ENCODE peak calls at places on chromosomes 5 and 9, in seven cellular contexts. V, M, H, O, F, P and S are unnamed samples.

GRCh38 chr9:76634356-76635054 is 129.7 kb upstream of the PCA3 start:
- DNase-seq in V (no peak), M (no peak), H (peak), O (no peak), F (no peak), P (no peak), S (no peak)

GRCh38 chr5:9947231-9947693 is 302.4 kb downstream of the ATPSCKMT start:
- DNase-seq in V (no peak), M (no peak), H (peak), O (no peak), F (no peak), P (peak), S (no peak)

GRCh38 chr5:150242495-150242894 is 47.1 kb downstream of the CAMK2A start:
- DNase-seq in V (no peak), M (no peak), H (no peak), O (no peak), F (no peak), P (no peak), S (no peak)

GRCh38 chr5:80754900-80755299 is 100.1 kb upstream of the DHFR start:
- DNase-seq in V (peak), M (no peak), H (no peak), O (no peak), F (no peak), P (peak), S (no peak)

GRCh38 chr9:86720893-86721698 is 226.2 kb downstream of the GAS1 start:
- DNase-seq in V (no peak), M (no peak), H (peak), O (no peak), F (no peak), P (no peak), S (no peak)

GRCh38 chr5:8908055-8908683 is 637.7 kb downstream of the SEMA5A start:
- DNase-seq in V (peak), M (no peak), H (peak), O (no peak), F (no peak), P (peak), S (no peak)

GRCh38 chr9:6877671-6878161 is 119.9 kb downstream of the KDM4C start:
- DNase-seq in V (no peak), M (no peak), H (peak), O (no peak), F (no peak), P (no peak), S (no peak)

GRCh38 chr5:56941981-56942380 is 9.9 kb downstream of the MIER3 start:
- DNase-seq in V (no peak), M (no peak), H (no peak), O (no peak), F (no peak), P (no peak), S (no peak)

GRCh38 chr9:21690561-21690960 is 111.9 kb upstream of the MTAP start:
- DNase-seq in V (no peak), M (no peak), H (peak), O (no peak), F (no peak), P (no peak), S (no peak)

GRCh38 chr5:176619569-176620332 is 9.8 kb upstream of the GPRIN1 start:
- DNase-seq in V (no peak), M (no peak), H (no peak), O (no peak), F (no peak), P (no peak), S (no peak)

GRCh38 chr5:132389453-132390286 is 20.2 kb downstream of the SLC22A5 start:
- DNase-seq in V (peak), M (peak), H (peak), O (no peak), F (no peak), P (no peak), S (no peak)

GRCh38 chr5:178403956-178404600 is 171.5 kb upstream of the PHYKPL start:
- DNase-seq in V (no peak), M (peak), H (no peak), O (no peak), F (no peak), P (no peak), S (no peak)

GRCh38 chr9:136656795-136657611 is 5.7 kb upstream of the EGFL7 start:
- DNase-seq in V (no peak), M (no peak), H (no peak), O (no peak), F (no peak), P (no peak), S (no peak)

GRCh38 chr9:118595719-118596305 is 773.4 kb downstream of the BRINP1 start:
- DNase-seq in V (peak), M (no peak), H (peak), O (no peak), F (no peak), P (no peak), S (no peak)

GRCh38 chr9:20624201-20625002 is 2.1 kb upstream of the MLLT3 start:
- DNase-seq in V (peak), M (no peak), H (peak), O (peak), F (peak), P (peak), S (peak)

GRCh38 chr5:159106569-159107282 is 7.0 kb upstream of the EBF1 start:
- DNase-seq in V (peak), M (peak), H (peak), O (peak), F (peak), P (peak), S (peak)

GRCh38 chr9:135394131-135394530 is 85.5 kb upstream of the PPP1R26 start:
- DNase-seq in V (no peak), M (no peak), H (no peak), O (no peak), F (no peak), P (no peak), S (no peak)

GRCh38 chr5:82106207-82106606 is 134.4 kb downstream of the ATG10 start:
- DNase-seq in V (no peak), M (no peak), H (no peak), O (no peak), F (no peak), P (no peak), S (no peak)

GRCh38 chr5:8478308-8478707 is 609.4 kb downstream of the MTRR start:
- DNase-seq in V (no peak), M (no peak), H (peak), O (no peak), F (no peak), P (no peak), S (no peak)

GRCh38 chr5:132782101-132782500 is 5.1 kb upstream of the SEPTIN8 start:
- DNase-seq in V (no peak), M (peak), H (peak), O (no peak), F (no peak), P (no peak), S (no peak)

GRCh38 chr5:112915831-112916230 is 6.2 kb downstream of the REEP5 start:
- DNase-seq in V (no peak), M (no peak), H (no peak), O (no peak), F (no peak), P (no peak), S (no peak)

GRCh38 chr9:99820330-99821186 is 1.1 kb upstream of the NR4A3 start:
- DNase-seq in V (peak), M (peak), H (peak), O (no peak), F (peak), P (no peak), S (peak)

GRCh38 chr9:118336167-118336951 is 632.2 kb downstream of the TLR4 start:
- DNase-seq in V (no peak), M (no peak), H (no peak), O (no peak), F (no peak), P (no peak), S (no peak)

GRCh38 chr5:133683646-133684290 is 71.4 kb upstream of the FSTL4 start:
- DNase-seq in V (no peak), M (peak), H (no peak), O (no peak), F (no peak), P (no peak), S (no peak)

GRCh38 chr9:91119147-91119546 is 242.6 kb downstream of the AUH start:
- DNase-seq in V (no peak), M (no peak), H (peak), O (no peak), F (no peak), P (no peak), S (no peak)

GRCh38 chr9:126481862-126482261 is 131.9 kb upstream of the LMX1B start:
- DNase-seq in V (no peak), M (no peak), H (no peak), O (no peak), F (no peak), P (no peak), S (no peak)

GRCh38 chr5:168047043-168047668 is 244.3 kb upstream of the WWC1 start:
- DNase-seq in V (peak), M (no peak), H (peak), O (no peak), F (no peak), P (no peak), S (no peak)

GRCh38 chr9:125997510-125997823 is 250.3 kb downstream of the PBX3 start:
- DNase-seq in V (no peak), M (peak), H (no peak), O (no peak), F (no peak), P (no peak), S (no peak)

GRCh38 chr5:135254183-135254582 is 144.8 kb downstream of the MACROH2A1 start:
- DNase-seq in V (no peak), M (no peak), H (no peak), O (no peak), F (no peak), P (no peak), S (no peak)

GRCh38 chr5:34409376-34409775 is 246.8 kb upstream of the RAI14 start:
- DNase-seq in V (no peak), M (no peak), H (no peak), O (no peak), F (no peak), P (no peak), S (no peak)

GRCh38 chr5:65121880-65122436 is 353.2 kb downstream of the CWC27 start:
- DNase-seq in V (no peak), M (no peak), H (peak), O (no peak), F (no peak), P (no peak), S (no peak)

GRCh38 chr5:34998058-34998789 is 49.5 kb downstream of the AGXT2 start:
- DNase-seq in V (no peak), M (no peak), H (peak), O (no peak), F (no peak), P (no peak), S (no peak)

GRCh38 chr9:69130456-69131441 is 43.3 kb upstream of the TJP2 start:
- DNase-seq in V (no peak), M (no peak), H (peak), O (no peak), F (no peak), P (no peak), S (no peak)

GRCh38 chr9:130295945-130296782 is 30.6 kb downstream of the HMCN2 start:
- DNase-seq in V (no peak), M (peak), H (no peak), O (no peak), F (no peak), P (no peak), S (no peak)

GRCh38 chr9:86836797-86837196 is 110.5 kb downstream of the GAS1 start:
- DNase-seq in V (no peak), M (no peak), H (no peak), O (no peak), F (no peak), P (no peak), S (no peak)